ENCODE peak calls at places on chromosomes 6 and 20, in eight cellular contexts. Q is CD8-positive, alpha-beta T cell; L is right cardiac atrium; I is body of pancreas; O is SK-N-SH; K is CD4-positive, CD25-positive, alpha-beta regulatory T cell; U is HepG2; G is WERI-Rb-1. V is an unnamed sample.

GRCh38 chr6:18101271-18101670 is 21.2 kb downstream of the NHLRC1 start:
- DNase-seq in K (no peak), Q (no peak), G (no peak), U (no peak), O (no peak), L (no peak), I (no peak), V (no peak)

GRCh38 chr6:18308070-18308735 is 43.9 kb upstream of the DEK start:
- DNase-seq in K (no peak), Q (no peak), L (no peak), G (no peak), I (no peak), O (no peak), U (no peak), V (no peak)

GRCh38 chr6:77178821-77179220 is 284.5 kb downstream of the HTR1B start:
- DNase-seq in L (no peak), I (no peak), K (no peak), G (no peak), O (no peak), U (no peak), Q (no peak), V (no peak)

GRCh38 chr6:110589865-110590513 is 113.6 kb upstream of the SLC22A16 start:
- DNase-seq in K (no peak), L (no peak), U (no peak), I (no peak), O (no peak), Q (no peak), G (no peak), V (no peak)

GRCh38 chr6:169838291-169839028 is 87.0 kb downstream of the ERMARD start:
- DNase-seq in G (peak), K (no peak), O (peak), I (no peak), L (peak), Q (no peak), U (no peak), V (no peak)

GRCh38 chr6:53986721-53987526 is 124.3 kb upstream of the MLIP start:
- DNase-seq in K (no peak), I (no peak), O (peak), U (no peak), L (no peak), G (no peak), Q (no peak), V (no peak)

GRCh38 chr6:1708820-1709612 is 99.3 kb downstream of the FOXC1 start:
- DNase-seq in G (no peak), L (no peak), I (no peak), O (no peak), U (peak), Q (no peak), K (no peak), V (no peak)

GRCh38 chr6:133764011-133764812 is 124.7 kb upstream of the TCF21 start:
- DNase-seq in O (no peak), L (no peak), Q (no peak), U (no peak), G (no peak), I (no peak), K (no peak), V (no peak)

GRCh38 chr6:126033696-126034095 is 47.4 kb downstream of the TRMT11 start:
- DNase-seq in K (no peak), Q (no peak), U (peak), G (peak), L (no peak), I (peak), O (peak), V (no peak)

GRCh38 chr20:41468994-41469600 is 102.5 kb upstream of the EMILIN3 start:
- DNase-seq in K (no peak), O (no peak), I (no peak), L (no peak), G (no peak), Q (no peak), U (no peak), V (no peak)

GRCh38 chr20:14055127-14055742 is 59.9 kb downstream of the MACROD2 start:
- DNase-seq in I (peak), U (peak), G (no peak), L (no peak), K (peak), Q (no peak), O (peak), V (no peak)

GRCh38 chr20:43576108-43576507 is 14.6 kb upstream of the IFT52 start:
- DNase-seq in O (no peak), L (no peak), G (no peak), I (no peak), K (no peak), U (no peak), Q (no peak), V (no peak)

GRCh38 chr6:166806962-166807757 is 149.2 kb downstream of the RNASET2 start:
- DNase-seq in L (no peak), K (no peak), U (no peak), Q (no peak), O (no peak), G (no peak), I (no peak), V (no peak)

GRCh38 chr20:62162765-62163484 is 19.4 kb downstream of the SS18L1 start:
- DNase-seq in O (no peak), L (peak), K (no peak), U (no peak), Q (no peak), I (no peak), G (no peak), V (no peak)

GRCh38 chr6:105170066-105170465 is 9.7 kb downstream of the POPDC3 start:
- DNase-seq in U (no peak), O (no peak), L (no peak), G (no peak), Q (no peak), I (no peak), K (no peak), V (no peak)

GRCh38 chr6:55734256-55734655 is 141.1 kb downstream of the BMP5 start:
- DNase-seq in K (no peak), L (no peak), G (no peak), U (no peak), Q (no peak), I (no peak), O (no peak), V (no peak)

GRCh38 chr6:161273356-161273751 is 507 bp downstream of the AGPAT4 start:
- DNase-seq in L (no peak), U (no peak), K (peak), O (peak), G (peak), I (no peak), Q (peak), V (no peak)

GRCh38 chr20:5680227-5680626 is 70.0 kb upstream of the SHLD1 start:
- DNase-seq in I (no peak), Q (no peak), G (no peak), U (no peak), O (no peak), L (no peak), K (no peak), V (no peak)

GRCh38 chr6:115545410-115545986 is 515.2 kb downstream of the FRK start:
- DNase-seq in U (peak), Q (no peak), G (peak), I (no peak), O (no peak), L (peak), K (no peak), V (no peak)

GRCh38 chr20:32045999-32046398 is 6.0 kb upstream of the HCK start:
- DNase-seq in I (no peak), O (no peak), K (no peak), L (no peak), U (peak), G (no peak), Q (no peak), V (no peak)

GRCh38 chr6:129875610-129876515 is 14.7 kb upstream of the TMEM244 start:
- DNase-seq in I (no peak), L (no peak), Q (no peak), U (no peak), G (no peak), K (peak), O (no peak), V (no peak)

GRCh38 chr20:47802226-47802920 is 17.1 kb upstream of the SULF2 start:
- DNase-seq in O (no peak), I (no peak), L (no peak), K (no peak), Q (no peak), G (no peak), U (no peak), V (no peak)

GRCh38 chr6:12748815-12749521 is 32.4 kb downstream of the PHACTR1 start:
- DNase-seq in K (no peak), U (no peak), G (peak), I (no peak), Q (no peak), O (peak), L (peak), V (no peak)

GRCh38 chr6:141552463-141552862 is 580.3 kb upstream of the GJE1 start:
- DNase-seq in O (no peak), K (no peak), Q (no peak), L (no peak), U (peak), G (no peak), I (no peak), V (no peak)

GRCh38 chr6:134835998-134836397 is 113.9 kb downstream of the ALDH8A1 start:
- DNase-seq in L (no peak), Q (no peak), G (no peak), U (no peak), I (no peak), K (no peak), O (no peak), V (no peak)

GRCh38 chr6:25788305-25788922 is 33.9 kb downstream of the SLC17A4 start:
- DNase-seq in L (peak), G (peak), Q (no peak), O (peak), K (peak), I (peak), U (peak), V (no peak)

GRCh38 chr20:9397928-9398327 is 116.5 kb upstream of the LAMP5 start:
- DNase-seq in K (no peak), G (no peak), U (no peak), O (no peak), I (no peak), Q (no peak), L (no peak), V (no peak)

GRCh38 chr20:20946122-20946759 is 159.9 kb downstream of the LINC00237 start:
- DNase-seq in G (no peak), I (no peak), U (no peak), O (no peak), Q (no peak), K (no peak), L (no peak), V (no peak)

GRCh38 chr20:24475356-24475755 is 5.9 kb downstream of the SYNDIG1 start:
- DNase-seq in U (no peak), O (no peak), Q (no peak), L (no peak), I (no peak), G (no peak), K (no peak), V (no peak)

GRCh38 chr6:87514831-87515230 is 42.1 kb downstream of the SLC35A1 start:
- DNase-seq in U (no peak), O (no peak), Q (no peak), K (peak), L (no peak), G (no peak), I (no peak), V (no peak)

GRCh38 chr6:167047554-167047953 is 48.4 kb downstream of the CEP43 start:
- DNase-seq in K (peak), G (no peak), Q (no peak), U (no peak), I (no peak), O (no peak), L (peak), V (peak)

GRCh38 chr20:43979576-43979975 is 64.9 kb downstream of the TOX2 start:
- DNase-seq in L (no peak), I (no peak), G (no peak), U (no peak), O (no peak), K (no peak), Q (no peak), V (no peak)

GRCh38 chr20:43914697-43915208 is at the start of gene TOX2:
- DNase-seq in K (peak), L (no peak), I (no peak), O (peak), U (no peak), G (no peak), Q (no peak), V (peak)

DNA sequence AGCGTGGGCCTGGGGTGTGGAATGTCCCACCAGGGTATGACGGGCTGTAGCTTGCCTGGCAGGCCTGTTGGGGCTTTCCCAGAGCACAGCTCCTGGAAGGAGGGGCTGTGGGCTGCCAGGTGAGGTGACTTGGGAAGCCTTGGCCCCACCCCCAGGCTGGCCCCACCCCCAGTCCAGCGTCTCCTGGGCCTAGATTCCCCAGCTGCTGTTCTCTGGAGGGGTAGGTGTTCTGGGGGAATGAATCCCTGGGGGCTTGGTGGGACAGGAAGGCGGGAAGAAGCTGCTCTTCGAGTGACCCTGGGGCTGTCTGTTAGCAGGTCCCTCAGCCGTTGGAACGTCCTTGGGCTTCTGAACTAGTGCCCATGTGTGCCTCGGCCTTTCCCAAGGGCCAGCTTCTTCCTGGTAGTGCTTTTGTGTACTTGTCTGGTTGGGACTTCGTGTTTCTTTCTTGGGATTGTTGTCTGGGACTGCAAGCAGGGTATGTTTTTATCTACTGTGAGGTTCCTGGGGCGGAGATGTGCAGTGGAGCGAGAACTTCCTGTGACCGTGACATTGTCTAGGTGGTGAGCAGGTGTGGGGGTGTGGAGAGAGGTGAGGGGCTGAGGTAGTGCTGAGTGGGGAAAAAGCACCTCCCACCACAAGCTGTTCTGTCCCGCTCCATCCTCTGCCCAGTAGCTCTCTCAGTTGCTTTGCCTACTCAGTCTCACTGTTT is 1.4 kb upstream of the DDR1 start:
- DNase-seq in G (peak), Q (no peak), K (no peak), L (peak), O (peak), I (peak), U (no peak), V (no peak)
- H3K27ac ChIP-seq in G (peak), Q (no peak), K (peak), L (peak), O (no peak), I (peak), U (peak), V (peak)

GRCh38 chr6:2737885-2738284 is 12.8 kb downstream of the MYLK4 start:
- DNase-seq in G (no peak), K (no peak), Q (no peak), I (no peak), U (no peak), L (no peak), O (no peak), V (no peak)

GRCh38 chr6:2738373-2738979 is 12.2 kb downstream of the MYLK4 start:
- DNase-seq in G (peak), U (peak), L (no peak), O (peak), Q (no peak), K (peak), I (peak), V (peak)

GRCh38 chr6:2740601-2741000 is 10.1 kb downstream of the MYLK4 start:
- DNase-seq in U (no peak), O (no peak), L (no peak), I (no peak), K (no peak), G (no peak), Q (no peak), V (no peak)

GRCh38 chr6:2741756-2742155 is 9.0 kb downstream of the MYLK4 start:
- DNase-seq in U (no peak), I (no peak), Q (no peak), L (no peak), G (no peak), O (no peak), K (no peak), V (no peak)

GRCh38 chr6:2739335-2739734 is 11.4 kb downstream of the MYLK4 start:
- DNase-seq in L (no peak), G (no peak), Q (no peak), K (no peak), O (no peak), U (peak), I (no peak), V (no peak)
- H3K27ac ChIP-seq in L (peak), G (no peak), Q (no peak), K (no peak), O (no peak), U (no peak), I (no peak), V (no peak)

DNA sequence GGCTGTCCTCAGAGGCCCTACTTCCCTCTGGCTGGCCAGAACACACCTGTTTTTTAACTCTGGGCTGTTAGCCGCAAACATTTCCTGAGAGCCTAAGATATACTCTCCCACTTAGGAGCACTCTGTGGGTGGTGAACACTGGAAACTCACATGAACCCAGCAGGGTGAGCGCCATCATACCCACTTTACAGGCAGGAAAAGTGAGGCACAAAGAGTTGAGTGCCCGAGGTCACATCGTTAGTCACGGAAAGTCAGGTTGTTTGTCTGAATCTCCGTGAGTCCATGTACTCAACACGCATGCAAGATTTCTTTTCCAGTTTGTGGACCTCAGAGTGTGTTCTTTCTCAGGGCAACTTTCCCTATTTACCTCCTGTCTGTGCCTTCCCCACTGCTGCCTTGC is 1.9 kb downstream of the BAK1 start:
- DNase-seq in L (no peak), Q (no peak), I (no peak), K (no peak), U (no peak), G (no peak), O (no peak), V (no peak)
- H3K27ac ChIP-seq in L (no peak), Q (peak), I (peak), K (peak), U (no peak), G (no peak), O (no peak), V (peak)

GRCh38 chr20:45578151-45578660 is 878 bp downstream of the WFDC8 start:
- DNase-seq in O (no peak), K (no peak), I (no peak), G (no peak), Q (no peak), U (no peak), L (no peak), V (no peak)

GRCh38 chr20:45581702-45582101 is 2.6 kb upstream of the WFDC8 start:
- DNase-seq in U (no peak), I (no peak), G (no peak), L (no peak), K (no peak), O (no peak), Q (no peak), V (no peak)

GRCh38 chr20:45579184-45579583 is at the start of gene WFDC8:
- DNase-seq in O (no peak), L (no peak), I (no peak), K (no peak), G (no peak), Q (no peak), U (no peak), V (no peak)

GRCh38 chr20:45575931-45576330 is 3.2 kb downstream of the WFDC8 start:
- DNase-seq in K (no peak), G (no peak), I (no peak), U (no peak), O (no peak), L (no peak), Q (no peak), V (no peak)

DNA sequence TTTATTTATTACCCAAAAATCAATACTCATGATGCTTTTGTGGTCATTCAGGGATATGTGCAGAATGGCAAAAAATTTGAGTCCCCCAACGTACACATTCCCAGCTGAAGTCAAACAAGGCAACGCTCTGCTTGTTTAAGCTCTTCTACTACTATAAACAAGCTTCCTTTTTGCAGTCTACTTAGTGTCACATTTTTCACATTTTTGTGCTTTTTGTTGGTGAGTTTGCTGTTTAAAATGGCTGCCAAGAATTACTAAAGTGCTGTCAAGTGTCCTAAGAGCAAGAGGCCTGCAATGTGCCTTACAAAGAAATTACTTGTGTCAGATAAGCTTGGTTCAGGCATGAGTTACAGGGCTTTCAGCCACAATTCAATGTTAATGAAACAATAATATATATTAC is 2.1 kb downstream of the WFDC8 start:
- DNase-seq in K (no peak), Q (no peak), U (peak), O (no peak), I (no peak), G (no peak), L (no peak), V (no peak)
- H3K27ac ChIP-seq in K (no peak), Q (no peak), U (no peak), O (no peak), I (no peak), G (no peak), L (no peak), V (no peak)

GRCh38 chr20:49859011-49859410 is 46.4 kb downstream of the SLC9A8 start:
- DNase-seq in U (no peak), K (no peak), L (no peak), I (no peak), G (no peak), O (no peak), Q (no peak), V (no peak)

GRCh38 chr20:49854190-49854875 is 41.7 kb downstream of the SLC9A8 start:
- DNase-seq in O (no peak), Q (no peak), L (no peak), G (peak), I (no peak), U (no peak), K (no peak), V (no peak)

GRCh38 chr20:49856904-49857303 is 44.3 kb downstream of the SLC9A8 start:
- DNase-seq in U (no peak), G (no peak), K (no peak), I (no peak), L (no peak), Q (no peak), O (no peak), V (no peak)

GRCh38 chr20:49859807-49860206 is 47.2 kb downstream of the SLC9A8 start:
- DNase-seq in U (no peak), I (no peak), L (no peak), O (no peak), Q (no peak), K (no peak), G (no peak), V (no peak)

GRCh38 chr20:49858076-49858565 is 45.5 kb downstream of the SLC9A8 start:
- DNase-seq in O (no peak), I (no peak), Q (no peak), U (no peak), L (no peak), K (no peak), G (no peak), V (no peak)
- H3K27ac ChIP-seq in O (no peak), I (no peak), Q (no peak), U (no peak), L (no peak), K (no peak), G (no peak), V (peak)